ENCODE peak calls at places on chromosomes 13 and 19, in seven cellular contexts. U is HTR-8/SVneo; I is G401; Y is esophagus muscularis mucosa; Z is heart right ventricle; N is activated T-cell treated with anti-CD3 and anti-CD28 coated beads, Interleukin-2, amount 50 U/mL, for 72 hours; H is SHP77 treated with DMSO at 0.1 percent for 48 hours. M is an unnamed sample.

GRCh38 chr13:100128373-100128772 is 39.5 kb downstream of the PCCA start:
- DNase-seq in I (no peak), Y (no peak), H (no peak), N (peak), Z (no peak), U (peak), M (no peak)

GRCh38 chr13:85528578-85529215 is 270.5 kb downstream of the SLITRK6 start:
- DNase-seq in U (peak), Z (no peak), N (no peak), I (peak), Y (no peak), H (peak), M (no peak)

GRCh38 chr19:6842871-6843607 is 44.3 kb upstream of the ADGRE1 start:
- DNase-seq in I (no peak), H (no peak), Z (no peak), N (no peak), Y (no peak), U (no peak), M (no peak)

GRCh38 chr13:38090913-38091312 is 221.3 kb upstream of the TRPC4 start:
- DNase-seq in I (no peak), N (no peak), Y (no peak), H (no peak), U (no peak), Z (no peak), M (no peak)

GRCh38 chr13:25872871-25873607 is 178.8 kb downstream of the SHISA2 start:
- DNase-seq in H (no peak), Z (no peak), N (no peak), I (no peak), U (no peak), Y (no peak), M (no peak)

GRCh38 chr19:47110521-47111080 is 3.0 kb downstream of the ZC3H4 start:
- DNase-seq in Z (no peak), H (no peak), Y (no peak), I (peak), U (no peak), N (peak), M (no peak)

GRCh38 chr19:32875428-32875827 is 5.9 kb upstream of the SLC7A9 start:
- DNase-seq in Y (no peak), I (no peak), H (no peak), Z (no peak), N (no peak), U (no peak), M (no peak)

GRCh38 chr19:6730153-6730804 is 7.1 kb downstream of the GPR108 start:
- DNase-seq in I (no peak), U (no peak), H (peak), Y (peak), Z (no peak), N (peak), M (peak)

GRCh38 chr13:31111136-31111535 is 50.6 kb downstream of the HSPH1 start:
- DNase-seq in N (no peak), Z (no peak), H (no peak), Y (no peak), U (no peak), I (no peak), M (no peak)

GRCh38 chr19:33298146-33298911 is 4.0 kb downstream of the CEBPA start:
- DNase-seq in H (no peak), I (no peak), Z (no peak), Y (no peak), U (no peak), N (no peak), M (no peak)

GRCh38 chr19:40640744-40641143 is 39.6 kb downstream of the LTBP4 start:
- DNase-seq in H (no peak), N (no peak), Y (no peak), U (no peak), I (no peak), Z (peak), M (no peak)

GRCh38 chr13:24863748-24864540 is 100.0 kb downstream of the RNF17 start:
- DNase-seq in Y (no peak), U (no peak), H (no peak), N (no peak), Z (no peak), I (no peak), M (no peak)

GRCh38 chr13:97211357-97211756 is 10.8 kb upstream of the MBNL2 start:
- DNase-seq in N (no peak), H (no peak), I (no peak), Z (no peak), U (no peak), Y (no peak), M (no peak)

GRCh38 chr13:61751039-61751438 is 335.4 kb upstream of the PCDH20 start:
- DNase-seq in Y (no peak), I (no peak), H (no peak), Z (no peak), N (no peak), U (no peak), M (no peak)

GRCh38 chr19:53132231-53132991 is at the start of gene ZNF415:
- DNase-seq in I (peak), N (peak), H (no peak), Z (peak), U (peak), Y (no peak), M (peak)

GRCh38 chr19:41563847-41564514 is 12.0 kb upstream of the CEACAM21 start:
- DNase-seq in U (no peak), I (no peak), Y (no peak), N (no peak), H (no peak), Z (no peak), M (no peak)

GRCh38 chr13:99809931-99810330 is 161.6 kb downstream of the ZIC5 start:
- DNase-seq in H (no peak), U (no peak), Z (no peak), Y (no peak), N (no peak), I (no peak), M (no peak)

GRCh38 chr13:95833713-95834112 is 156.8 kb downstream of the DNAJC3 start:
- DNase-seq in I (no peak), Y (no peak), U (no peak), H (no peak), N (no peak), Z (no peak), M (no peak)

M was measured in left cardiac atrium.